ENCODE peak calls at places on chromosomes 6 and 20, in ten cellular contexts. N is Jurkat, Clone E6-1; T is Kasumi-1; M is bronchial epithelial cell; J is hippocampal formation; Y is CD8-positive, alpha-beta T cell; D is HS-5; C is amygdala; K is brain microvascular endothelial cell; L is memory B cell. U is an unnamed sample.
A peak's percentile ranks its signal among the peaks of the same experiment; 100 is the strongest.

GRCh38 chr6:79421707-79422484 is 115.3 kb downstream of the LCA5 start:
- DNase-seq in J (peak; percentile 17), C (no peak), K (peak; percentile 98), L (no peak), M (peak; percentile 95), Y (no peak), D (peak; percentile 82), T (no peak), N (no peak), U (no peak)

GRCh38 chr20:33951171-33951570 is 42.5 kb upstream of the RALY start:
- DNase-seq in K (no peak), T (no peak), C (no peak), Y (no peak), M (no peak), L (no peak), D (no peak), N (no peak), J (no peak), U (no peak)

GRCh38 chr6:119277047-119277446 is 72.5 kb downstream of the MAN1A1 start:
- DNase-seq in L (no peak), J (no peak), Y (no peak), C (no peak), M (no peak), N (no peak), D (no peak), K (no peak), T (no peak), U (no peak)

GRCh38 chr20:3739926-3740599 is 7.6 kb downstream of the HSPA12B start:
- DNase-seq in K (no peak), M (no peak), J (no peak), N (no peak), L (no peak), D (no peak), T (no peak), C (no peak), Y (no peak), U (no peak)

GRCh38 chr20:46985241-46985640 is 90.6 kb downstream of the EYA2 start:
- DNase-seq in J (no peak), M (peak; percentile 54), L (no peak), N (no peak), D (no peak), K (no peak), C (no peak), Y (no peak), T (no peak), U (no peak)

GRCh38 chr6:170367241-170367640 is 60.7 kb downstream of the FAM120B start:
- DNase-seq in C (no peak), D (no peak), K (no peak), Y (no peak), M (no peak), L (no peak), N (no peak), J (no peak), T (no peak), U (no peak)

GRCh38 chr6:4567141-4567540 is 209.1 kb upstream of the CDYL start:
- DNase-seq in N (no peak), J (no peak), K (peak; percentile 25), M (peak; percentile 93), T (no peak), C (no peak), L (no peak), D (peak; percentile 52), Y (no peak), U (no peak)

GRCh38 chr6:158321960-158322359 is 9.7 kb downstream of the TULP4 start:
- DNase-seq in N (no peak), T (no peak), Y (no peak), M (peak; percentile 44), C (no peak), L (no peak), J (no peak), K (peak; percentile 26), D (peak; percentile 26), U (no peak)

GRCh38 chr6:95530176-95530799 is 47.0 kb upstream of the MANEA start:
- DNase-seq in C (no peak), M (no peak), J (no peak), D (no peak), N (no peak), K (no peak), T (no peak), L (no peak), Y (no peak), U (no peak)

GRCh38 chr6:127464161-127464880 is 5.1 kb upstream of the KIAA0408 start:
- DNase-seq in K (peak; percentile 81), T (no peak), D (no peak), C (no peak), N (no peak), L (no peak), Y (no peak), M (peak; percentile 22), J (no peak), U (no peak)

GRCh38 chr6:753486-753885 is 60.5 kb upstream of the EXOC2 start:
- DNase-seq in N (no peak), T (no peak), D (peak; percentile 6), J (no peak), M (no peak), C (no peak), L (no peak), Y (no peak), K (no peak), U (no peak)

GRCh38 chr6:105545947-105546710 is 143.2 kb upstream of the PREP start:
- DNase-seq in D (peak; percentile 68), Y (no peak), C (no peak), L (no peak), K (no peak), M (peak; percentile 88), N (no peak), J (no peak), T (no peak), U (no peak)

GRCh38 chr20:52923123-52923543 is 49.0 kb upstream of the TSHZ2 start:
- DNase-seq in N (no peak), D (peak; percentile 100), L (no peak), Y (no peak), K (peak; percentile 6), M (peak; percentile 100), T (no peak), J (no peak), C (no peak), U (no peak)

GRCh38 chr6:13428528-13429405 is 58.6 kb downstream of the GFOD1 start:
- DNase-seq in J (no peak), N (no peak), K (no peak), M (no peak), L (no peak), D (no peak), T (no peak), Y (no peak), C (no peak), U (no peak)